ENCODE peak calls at places on chromosomes 6 and 20, in seven cellular contexts. D, N, L, I, E, Z and J are unnamed samples.

GRCh38 chr20:36339646-36340592 is 33.8 kb downstream of the DLGAP4 start:
- DNase-seq in Z (no peak), E (no peak), D (no peak), I (no peak), L (no peak), N (no peak), J (no peak)

GRCh38 chr6:22008248-22008836 is 288.5 kb downstream of the PRL start:
- DNase-seq in N (no peak), L (no peak), E (no peak), Z (no peak), I (no peak), D (no peak), J (no peak)

GRCh38 chr6:143119260-143119659 is 58.6 kb downstream of the AIG1 start:
- DNase-seq in D (peak; percentile 13), I (no peak), E (no peak), N (no peak), Z (no peak), L (no peak), J (no peak)

GRCh38 chr6:137884428-137884827 is 17.4 kb downstream of the TNFAIP3 start:
- DNase-seq in E (no peak), I (no peak), L (no peak), D (no peak), Z (no peak), N (no peak), J (no peak)

GRCh38 chr6:106908386-106908840 is 66.1 kb downstream of the CD24 start:
- DNase-seq in Z (no peak), N (no peak), D (no peak), L (no peak), I (no peak), E (no peak), J (no peak)

GRCh38 chr6:56292505-56293181 is 45.3 kb upstream of the COL21A1 start:
- DNase-seq in Z (peak; percentile 49), D (peak; percentile 62), L (no peak), E (no peak), I (peak; percentile 50), N (peak; percentile 36), J (peak; percentile 53)

GRCh38 chr20:48725589-48725991 is 102.2 kb downstream of the PREX1 start:
- DNase-seq in I (no peak), E (no peak), Z (peak; percentile 27), D (no peak), N (no peak), L (peak; percentile 54), J (peak; percentile 21)

GRCh38 chr6:162198925-162199324 is 528.6 kb downstream of the PRKN start:
- DNase-seq in Z (no peak), L (no peak), I (no peak), D (peak; percentile 3), E (no peak), N (no peak), J (no peak)

GRCh38 chr20:48794360-48794759 is 33.4 kb downstream of the PREX1 start:
- DNase-seq in Z (peak; percentile 57), E (no peak), I (peak; percentile 74), N (no peak), L (no peak), D (no peak), J (no peak)

GRCh38 chr20:2005359-2005758 is 11.5 kb upstream of the PDYN start:
- DNase-seq in I (no peak), D (no peak), L (no peak), E (no peak), N (no peak), Z (no peak), J (no peak)

GRCh38 chr6:84767591-84768201 is 3.3 kb upstream of the TBX18 start:
- DNase-seq in N (no peak), Z (no peak), L (no peak), D (no peak), I (no peak), E (no peak), J (no peak)

GRCh38 chr20:1858859-1859258 is 36.3 kb upstream of the SIRPA start:
- DNase-seq in L (no peak), D (no peak), N (no peak), I (no peak), Z (no peak), E (no peak), J (no peak)

GRCh38 chr6:121413831-121414368 is 21.5 kb upstream of the GJA1 start:
- DNase-seq in D (no peak), L (no peak), I (no peak), N (no peak), Z (no peak), E (no peak), J (no peak)

GRCh38 chr20:2658414-2659354 is 5.3 kb downstream of the IDH3B start:
- DNase-seq in L (no peak), N (no peak), D (peak; percentile 40), I (peak; percentile 52), Z (no peak), E (no peak), J (no peak)

GRCh38 chr6:38208028-38208427 is 388.5 kb downstream of the ZFAND3 start:
- DNase-seq in L (no peak), E (no peak), Z (no peak), I (no peak), D (no peak), N (no peak), J (no peak)

GRCh38 chr6:38207371-38207770 is 387.8 kb downstream of the ZFAND3 start:
- DNase-seq in L (no peak), D (no peak), I (no peak), N (no peak), E (no peak), Z (no peak), J (no peak)

GRCh38 chr6:38212116-38212515 is 392.6 kb downstream of the ZFAND3 start:
- DNase-seq in N (no peak), I (no peak), Z (no peak), D (no peak), L (no peak), E (no peak), J (no peak)

GRCh38 chr6:38212579-38212978 is 393.1 kb downstream of the ZFAND3 start:
- DNase-seq in N (no peak), E (no peak), D (no peak), L (no peak), I (no peak), Z (no peak), J (no peak)

GRCh38 chr6:38209291-38209865 is 389.9 kb downstream of the ZFAND3 start:
- DNase-seq in E (no peak), L (no peak), N (no peak), D (no peak), Z (no peak), I (no peak), J (no peak)
- TF ChIP-seq YY1 in E (no peak), L (no peak), N (no peak), D (no peak), Z (no peak), I (no peak), J (no peak)

GRCh38 chr6:139847322-139847797 is 472.9 kb upstream of the CITED2 start:
- DNase-seq in L (no peak), D (no peak), E (no peak), N (no peak), Z (peak; percentile 9), I (no peak), J (no peak)
- TF ChIP-seq YY1 in L (no peak), D (no peak), E (no peak), N (no peak), Z (no peak), I (no peak), J (no peak)

DNA sequence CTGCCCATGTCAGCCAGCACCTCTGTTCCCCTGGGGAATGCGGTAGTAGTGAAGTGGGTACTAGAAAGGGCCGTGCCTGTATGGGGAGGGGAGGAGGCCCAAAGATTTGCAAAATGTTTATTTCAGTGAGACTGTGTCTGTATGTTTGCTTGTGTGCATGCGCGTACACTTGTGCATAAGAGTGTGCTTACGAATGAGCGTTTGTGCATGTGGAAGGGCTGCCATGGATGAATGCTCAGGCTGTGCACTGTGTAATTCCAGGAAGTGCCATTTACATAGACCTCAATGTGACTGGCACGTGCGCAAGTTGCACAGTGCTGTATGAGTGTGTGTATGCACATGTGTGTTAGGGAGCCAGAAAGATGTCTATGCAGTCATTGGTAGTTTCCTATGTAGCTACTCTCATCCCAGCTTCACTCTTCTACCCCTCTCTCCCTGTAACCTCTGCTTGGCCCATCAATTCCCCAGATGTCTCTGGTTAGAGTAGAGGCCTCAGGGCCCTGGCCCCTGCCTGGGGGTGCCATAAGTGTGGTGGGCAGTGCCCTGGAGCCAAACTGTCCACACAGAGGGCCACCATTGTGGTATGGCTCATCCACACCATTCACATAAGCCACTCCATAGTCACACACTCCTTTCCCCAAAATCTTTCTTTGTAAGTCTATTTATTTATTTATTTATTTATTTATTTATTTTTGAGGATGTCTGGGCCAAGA is 26.8 kb upstream of the SLC22A7 start:
- DNase-seq in E (peak; percentile 47), D (no peak), N (no peak), Z (no peak), I (no peak), L (no peak), J (no peak)
- TF ChIP-seq YY1 in E (no peak), D (no peak), N (no peak), Z (no peak), I (no peak), L (no peak), J (no peak)

GRCh38 chr6:168104636-168105035 is 25.6 kb upstream of the FRMD1 start:
- DNase-seq in D (no peak), E (no peak), N (no peak), L (no peak), I (no peak), Z (no peak), J (no peak)

GRCh38 chr6:168109171-168109570 is 30.2 kb upstream of the FRMD1 start:
- DNase-seq in I (no peak), L (no peak), N (no peak), D (no peak), Z (no peak), E (no peak), J (no peak)

GRCh38 chr6:168105813-168106660 is 27.0 kb upstream of the FRMD1 start:
- DNase-seq in L (no peak), E (no peak), N (no peak), I (no peak), Z (peak; percentile 46), D (no peak), J (no peak)

GRCh38 chr6:168110437-168110836 is 31.4 kb upstream of the FRMD1 start:
- DNase-seq in D (no peak), E (no peak), N (no peak), Z (no peak), L (no peak), I (no peak), J (no peak)

GRCh38 chr6:168107191-168107940 is 28.4 kb upstream of the FRMD1 start:
- DNase-seq in Z (peak; percentile 62), L (no peak), I (no peak), D (no peak), N (no peak), E (no peak), J (no peak)
- TF ChIP-seq YY1 in Z (no peak), L (no peak), I (no peak), D (no peak), N (no peak), E (no peak), J (no peak)

DNA sequence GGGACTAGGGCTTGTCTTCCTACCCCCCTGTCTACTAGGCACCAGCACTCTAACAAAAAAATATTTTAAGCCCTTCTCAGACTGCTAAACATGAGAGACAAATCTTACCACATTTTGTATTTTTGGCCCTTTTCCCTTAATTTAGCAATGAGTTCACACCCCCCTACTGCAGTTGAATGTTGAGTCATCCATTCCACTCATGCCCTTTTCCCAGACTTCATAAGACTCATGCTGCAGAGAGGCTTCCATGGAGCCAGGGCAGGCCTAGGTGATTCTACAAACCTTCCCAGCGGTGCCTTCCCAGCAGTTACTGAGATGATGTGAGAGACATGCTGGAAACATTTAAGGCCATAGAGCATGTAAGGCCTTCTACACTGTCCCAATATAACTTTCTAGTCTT is 53.9 kb downstream of the PXDC1 start:
- DNase-seq in D (no peak), N (no peak), L (no peak), E (no peak), Z (no peak), I (no peak), J (no peak)
- TF ChIP-seq YY1 in D (no peak), N (no peak), L (no peak), E (no peak), Z (no peak), I (no peak), J (no peak)